ENCODE peak calls at places on chromosomes 7 and 10, in ten cellular contexts. Z is ovary, Q is A549, I is right lobe of liver, N is HCT116, D is gastrocnemius medialis, F is suprapubic skin, X is transverse colon, M is uterus, T is breast epithelium. O is an unnamed sample.

GRCh38 chr10:76675951-76676587 is 961.5 kb downstream of the KCNMA1 start:
- DNase-seq in M (peak; percentile 66), N (no peak), X (peak; percentile 13), Z (peak; percentile 15), Q (no peak), I (no peak), T (peak; percentile 77), F (peak; percentile 73), D (peak; percentile 30), O (peak; percentile 87)

GRCh38 chr7:37495574-37496184 is 47.0 kb upstream of the ELMO1 start:
- DNase-seq in M (no peak), D (no peak), Z (no peak), N (no peak), F (no peak), I (no peak), X (no peak), Q (peak; percentile 13), T (no peak), O (no peak)

GRCh38 chr7:94832051-94832450 is 75.3 kb upstream of the PPP1R9A start:
- DNase-seq in M (no peak), T (no peak), F (no peak), N (no peak), I (no peak), D (no peak), X (no peak), Q (no peak), Z (no peak), O (no peak)

GRCh38 chr10:34319197-34319846 is 495.8 kb downstream of the PARD3 start:
- DNase-seq in D (no peak), Q (no peak), I (no peak), F (no peak), M (no peak), N (peak; percentile 10), Z (peak; percentile 84), X (peak; percentile 49), T (peak; percentile 28), O (peak; percentile 52)

GRCh38 chr7:66697451-66698438 is 42.8 kb upstream of the RABGEF1 start:
- DNase-seq in X (no peak), D (peak; percentile 23), I (no peak), M (peak; percentile 52), Z (no peak), N (no peak), Q (no peak), T (no peak), F (no peak), O (no peak)

GRCh38 chr10:102894491-102895213 is 23.4 kb upstream of the CNNM2 start:
- DNase-seq in F (no peak), Z (no peak), T (no peak), D (no peak), N (no peak), M (no peak), X (no peak), I (no peak), Q (no peak), O (no peak)

GRCh38 chr7:135192914-135193536 is 18.3 kb downstream of the WDR91 start:
- DNase-seq in X (no peak), I (no peak), D (no peak), Q (no peak), N (no peak), T (peak; percentile 81), F (no peak), Z (no peak), M (no peak), O (peak; percentile 77)

GRCh38 chr10:4527281-4527960 is 298.6 kb upstream of the AKR1E2 start:
- DNase-seq in M (no peak), Q (no peak), D (no peak), I (no peak), N (no peak), T (no peak), F (no peak), Z (no peak), X (no peak), O (no peak)

GRCh38 chr7:108284349-108285017 is 154.3 kb upstream of the LAMB4 start:
- DNase-seq in M (no peak), X (no peak), Q (no peak), D (no peak), T (no peak), I (no peak), N (no peak), Z (no peak), F (no peak), O (no peak)

GRCh38 chr7:35380739-35381224 is 126.9 kb upstream of the TBX20 start:
- DNase-seq in Z (no peak), D (no peak), X (no peak), N (no peak), Q (no peak), T (no peak), M (no peak), I (no peak), F (no peak), O (no peak)

GRCh38 chr10:45550903-45551302 is 121.7 kb downstream of the ZFAND4 start:
- DNase-seq in Z (no peak), N (no peak), I (no peak), X (no peak), Q (no peak), T (no peak), F (no peak), D (no peak), M (no peak), O (no peak)

GRCh38 chr7:70614237-70614984 is 517.5 kb upstream of the GALNT17 start:
- DNase-seq in N (no peak), M (peak; percentile 72), X (peak; percentile 29), I (peak; percentile 89), Q (no peak), Z (peak; percentile 45), T (peak; percentile 77), D (peak; percentile 79), F (peak; percentile 71), O (peak; percentile 61)

GRCh38 chr10:129525408-129525807 is 58.4 kb downstream of the MGMT start:
- DNase-seq in T (peak; percentile 30), F (no peak), I (no peak), D (no peak), N (no peak), Q (no peak), M (peak; percentile 38), X (no peak), Z (no peak), O (no peak)

GRCh38 chr10:71610651-71611050 is 108.9 kb downstream of the C10orf105 start:
- DNase-seq in I (no peak), N (no peak), Q (no peak), F (no peak), X (no peak), T (no peak), M (no peak), D (no peak), Z (no peak), O (no peak)

GRCh38 chr10:127415901-127416630 is 133.0 kb upstream of the NPS start:
- DNase-seq in F (no peak), Z (no peak), N (no peak), X (no peak), T (no peak), D (no peak), Q (no peak), M (no peak), I (no peak), O (no peak)
- TF ChIP-seq CTCF in F (no peak), Z (no peak), N (no peak), X (no peak), T (no peak), D (no peak), Q (no peak), M (no peak), I (no peak), O (no peak)

GRCh38 chr7:4682621-4683042 is 537 bp downstream of the FOXK1 start:
- DNase-seq in F (peak; percentile 75), X (peak; percentile 58), I (peak; percentile 77), N (no peak), D (peak; percentile 56), Q (no peak), T (peak; percentile 42), Z (peak; percentile 46), M (peak; percentile 48), O (no peak)

GRCh38 chr7:4681922-4682620 is at the start of gene FOXK1:
- DNase-seq in T (peak; percentile 44), D (peak; percentile 60), N (no peak), F (peak; percentile 73), X (peak; percentile 81), Z (peak; percentile 76), I (peak; percentile 76), Q (peak; percentile 46), M (peak; percentile 78), O (peak; percentile 93)

GRCh38 chr7:4683043-4683883 is 1.2 kb downstream of the FOXK1 start:
- DNase-seq in F (peak; percentile 70), M (peak; percentile 41), Z (peak; percentile 44), N (no peak), X (peak; percentile 47), I (peak; percentile 59), Q (no peak), D (peak; percentile 44), T (no peak), O (peak; percentile 91)

GRCh38 chr7:4684826-4685225 is 2.7 kb downstream of the FOXK1 start:
- DNase-seq in D (no peak), M (no peak), Z (no peak), N (no peak), T (no peak), I (no peak), Q (no peak), F (no peak), X (no peak), O (no peak)

GRCh38 chr7:4683884-4684565 is 1.9 kb downstream of the FOXK1 start:
- DNase-seq in M (peak; percentile 42), I (peak; percentile 71), Z (peak; percentile 53), X (peak; percentile 63), Q (no peak), F (peak; percentile 74), T (peak; percentile 35), N (no peak), D (peak; percentile 61), O (peak; percentile 45)
- TF ChIP-seq POLR2A in M (no peak), I (no peak), Z (no peak), X (peak; percentile 16), Q (no peak), F (no peak), T (no peak), N (no peak), D (peak; percentile 24), O (no peak)

DNA sequence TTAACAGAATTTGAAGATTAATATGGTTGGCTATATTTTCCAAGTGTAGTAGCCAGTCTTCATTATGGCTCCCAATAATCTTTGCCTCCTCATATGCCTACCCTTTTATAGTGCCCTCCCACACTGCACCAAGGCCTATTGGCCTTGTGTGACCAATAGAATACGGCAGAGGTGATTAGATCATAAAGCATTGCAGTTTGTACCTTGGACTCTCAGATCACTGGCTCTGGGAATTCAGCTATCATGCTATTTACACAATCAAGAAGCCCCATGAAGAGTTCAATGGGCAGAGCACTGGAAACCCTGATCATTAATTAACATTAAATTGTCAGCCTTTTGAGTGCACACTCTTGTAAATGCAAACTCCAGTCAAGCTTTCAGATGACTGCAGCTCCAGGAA is 154.5 kb upstream of the MAGI2 start:
- DNase-seq in F (no peak), Q (no peak), T (no peak), M (no peak), N (no peak), X (no peak), Z (no peak), D (no peak), I (no peak), O (no peak)
- H3K4me3 ChIP-seq in F (no peak overlapping the region), Q (no peak overlapping the region), T (no peak overlapping the region), M (no peak overlapping the region), N (no peak overlapping the region), X (no peak overlapping the region), Z (no peak overlapping the region), D (no peak overlapping the region), I (no peak overlapping the region), O (no peak overlapping the region)

GRCh38 chr10:47013469-47014169 is 102.4 kb downstream of the PTPN20 start:
- DNase-seq in D (peak; percentile 53), F (no peak), I (no peak), N (no peak), Q (no peak), T (no peak), X (no peak), M (peak; percentile 41), Z (no peak), O (no peak)
- TF ChIP-seq CTCF in D (no peak), F (no peak), I (no peak), N (peak; percentile 14), Q (no peak), T (no peak), X (no peak), M (no peak), Z (no peak), O (no peak)